ENCODE peak calls at places on chromosomes 4 and X, in four cellular contexts. One of them, this sample, is unnamed.

GRCh38 chrX:130848763-130849162 is 54.2 kb downstream of the ENOX2 start:
- DNase-seq in IMR-90: no peak
- DNase-seq in NCI-H2029: no peak
- DNase-seq in A172: no peak
- DNase-seq in this sample: no peak

GRCh38 chrX:115344885-115345653 is 55.6 kb downstream of the LUZP4 start:
- DNase-seq in A172: peak; percentile 67
- DNase-seq in IMR-90: peak; percentile 95
- DNase-seq in NCI-H2029: peak; percentile 92
- DNase-seq in this sample: peak; percentile 97

GRCh38 chr4:175054980-175055379 is 136.8 kb downstream of the ADAM29 start:
- DNase-seq in A172: no peak
- DNase-seq in NCI-H2029: peak; percentile 73
- DNase-seq in IMR-90: no peak
- DNase-seq in this sample: no peak

GRCh38 chrX:118156254-118156952 is 39.8 kb upstream of the KLHL13 start:
- DNase-seq in IMR-90: no peak
- DNase-seq in A172: no peak
- DNase-seq in NCI-H2029: no peak
- DNase-seq in this sample: no peak

GRCh38 chr4:1986578-1987210 is 22.1 kb downstream of the NELFA start:
- DNase-seq in A172: no peak
- DNase-seq in IMR-90: no peak
- DNase-seq in NCI-H2029: no peak
- DNase-seq in this sample: peak; percentile 81

GRCh38 chrX:48511561-48511960 is 2.8 kb downstream of the PORCN start:
- DNase-seq in NCI-H2029: no peak
- DNase-seq in A172: peak; percentile 13
- DNase-seq in IMR-90: no peak
- DNase-seq in this sample: no peak

GRCh38 chrX:11481035-11481434 is 184.7 kb downstream of the ARHGAP6 start:
- DNase-seq in IMR-90: peak; percentile 37
- DNase-seq in NCI-H2029: no peak
- DNase-seq in A172: no peak
- DNase-seq in this sample: no peak

GRCh38 chrX:67780694-67781109 is 236.9 kb downstream of the AR start:
- DNase-seq in IMR-90: peak; percentile 78
- DNase-seq in NCI-H2029: no peak
- DNase-seq in A172: peak; percentile 83
- DNase-seq in this sample: peak; percentile 90

GRCh38 chr4:57131849-57132745 is 21.9 kb upstream of the IGFBP7 start:
- DNase-seq in A172: peak; percentile 27
- DNase-seq in NCI-H2029: peak; percentile 76
- DNase-seq in IMR-90: peak; percentile 24
- DNase-seq in this sample: no peak

GRCh38 chr4:121477079-121477478 is 96.3 kb upstream of the QRFPR start:
- DNase-seq in IMR-90: no peak
- DNase-seq in NCI-H2029: no peak
- DNase-seq in A172: no peak
- DNase-seq in this sample: no peak

GRCh38 chrX:70049925-70050324 is at the start of gene AWAT2:
- DNase-seq in A172: no peak
- DNase-seq in NCI-H2029: no peak
- DNase-seq in IMR-90: no peak
- DNase-seq in this sample: peak; percentile 46

GRCh38 chr4:45662996-45663395 is 460.9 kb downstream of the GABRG1 start:
- DNase-seq in A172: peak; percentile 35
- DNase-seq in NCI-H2029: peak; percentile 5
- DNase-seq in IMR-90: no peak
- DNase-seq in this sample: no peak

GRCh38 chr4:184959786-184960185 is 58.5 kb upstream of the HELT start:
- DNase-seq in A172: no peak
- DNase-seq in IMR-90: no peak
- DNase-seq in NCI-H2029: no peak
- DNase-seq in this sample: peak; percentile 75

GRCh38 chrX:87403551-87403950 is 114.1 kb upstream of the KLHL4 start:
- DNase-seq in A172: no peak
- DNase-seq in NCI-H2029: no peak
- DNase-seq in IMR-90: no peak
- DNase-seq in this sample: no peak

GRCh38 chr4:77358315-77358928 is 201.4 kb downstream of the CCNG2 start:
- DNase-seq in A172: peak; percentile 23
- DNase-seq in NCI-H2029: peak; percentile 6
- DNase-seq in IMR-90: peak; percentile 40
- DNase-seq in this sample: no peak

GRCh38 chr4:165154482-165154881 is 41.8 kb upstream of the TMEM192 start:
- DNase-seq in A172: no peak
- DNase-seq in IMR-90: no peak
- DNase-seq in NCI-H2029: no peak
- DNase-seq in this sample: no peak

GRCh38 chr4:143355540-143356217 is 19.0 kb downstream of the GAB1 start:
- DNase-seq in A172: no peak
- DNase-seq in NCI-H2029: no peak
- DNase-seq in IMR-90: peak; percentile 48
- DNase-seq in this sample: no peak

GRCh38 chrX:153573999-153574398 is 24.9 kb downstream of the CCNQ start:
- DNase-seq in NCI-H2029: no peak
- DNase-seq in A172: no peak
- DNase-seq in IMR-90: no peak
- DNase-seq in this sample: no peak

GRCh38 chr4:31107362-31107761 is 387.2 kb downstream of the PCDH7 start:
- DNase-seq in A172: peak; percentile 69
- DNase-seq in IMR-90: peak; percentile 57
- DNase-seq in NCI-H2029: no peak
- DNase-seq in this sample: no peak

GRCh38 chr4:6126971-6127745 is 73.2 kb downstream of the JAKMIP1 start:
- DNase-seq in NCI-H2029: no peak
- DNase-seq in IMR-90: no peak
- DNase-seq in A172: no peak
- DNase-seq in this sample: no peak

GRCh38 chrX:136130931-136131843 is 16.1 kb upstream of the FHL1 start:
- DNase-seq in NCI-H2029: no peak
- DNase-seq in A172: peak; percentile 76
- DNase-seq in IMR-90: peak; percentile 82
- DNase-seq in this sample: no peak

GRCh38 chr4:169418846-169419245 is 148.1 kb upstream of the SH3RF1 start:
- DNase-seq in NCI-H2029: no peak
- DNase-seq in A172: peak; percentile 3
- DNase-seq in IMR-90: peak; percentile 12
- DNase-seq in this sample: no peak

GRCh38 chr4:80072607-80073361 is at the start of gene ANTXR2:
- DNase-seq in A172: peak; percentile 74
- DNase-seq in NCI-H2029: peak; percentile 1
- DNase-seq in IMR-90: peak; percentile 98
- DNase-seq in this sample: peak; percentile 96

GRCh38 chr4:107780665-107781064 is 44.1 kb upstream of the SGMS2 start:
- DNase-seq in NCI-H2029: no peak
- DNase-seq in IMR-90: no peak
- DNase-seq in A172: no peak
- DNase-seq in this sample: no peak

GRCh38 chr4:124279741-124280140 is 432.8 kb downstream of the ANKRD50 start:
- DNase-seq in NCI-H2029: peak; percentile 34
- DNase-seq in IMR-90: no peak
- DNase-seq in A172: no peak
- DNase-seq in this sample: no peak

GRCh38 chr4:89558147-89558546 is 250.5 kb upstream of the GPRIN3 start:
- DNase-seq in A172: peak; percentile 13
- DNase-seq in IMR-90: no peak
- DNase-seq in NCI-H2029: no peak
- DNase-seq in this sample: no peak

This sample was measured in osteocyte.